ENCODE peak calls at places on chromosomes 16 and 17, in eight cellular contexts. Z, H, W, V, M, D, S and J are unnamed samples. For H3K4me1, the result is how much of the 10 kb centered on the place peaks cover.

GRCh38 chr17:34400301-34400931 is 37.4 kb upstream of the CCL1 start:
- DNase-seq in Z (no peak), H (no peak), W (no peak), V (no peak), M (no peak), D (no peak), S (no peak), J (no peak)

GRCh38 chr17:74862108-74862901 is 2.6 kb upstream of the GRIN2C start:
- DNase-seq in Z (peak), H (peak), W (peak), V (peak), M (peak), D (peak), S (peak), J (peak)

GRCh38 chr17:74994440-74994839 is 7.0 kb downstream of the CDR2L start:
- DNase-seq in Z (no peak), H (no peak), W (no peak), V (no peak), M (no peak), D (no peak), S (no peak), J (no peak)

GRCh38 chr17:59830007-59830630 is 62.6 kb downstream of the TUBD1 start:
- DNase-seq in Z (no peak), H (no peak), W (no peak), V (peak), M (no peak), D (no peak), S (no peak), J (no peak)

GRCh38 chr16:72312862-72313261 is 140.9 kb upstream of the PMFBP1 start:
- DNase-seq in Z (no peak), H (no peak), W (no peak), V (no peak), M (no peak), D (no peak), S (no peak), J (no peak)

GRCh38 chr17:19935169-19935568 is 42.5 kb downstream of the AKAP10 start:
- DNase-seq in Z (no peak), H (no peak), W (no peak), V (no peak), M (no peak), D (no peak), S (no peak), J (no peak)

GRCh38 chr17:47663997-47664941 is 14.6 kb downstream of the KPNB1 start:
- DNase-seq in Z (peak), H (no peak), W (peak), V (no peak), M (no peak), D (peak), S (peak), J (no peak)

GRCh38 chr17:2700491-2701141 is 10.9 kb downstream of the CLUH start:
- DNase-seq in Z (no peak), H (peak), W (peak), V (peak), M (peak), D (no peak), S (peak), J (no peak)

GRCh38 chr17:61410555-61411089 is 11.0 kb downstream of the TBX2 start:
- DNase-seq in Z (peak), H (peak), W (peak), V (peak), M (peak), D (peak), S (peak), J (peak)

GRCh38 chr17:35129973-35130351 is 8.5 kb downstream of the FNDC8 start:
- DNase-seq in Z (no peak), H (no peak), W (no peak), V (no peak), M (no peak), D (no peak), S (no peak), J (no peak)

GRCh38 chr16:81831722-81832126 is 52.6 kb downstream of the PLCG2 start:
- DNase-seq in Z (peak), H (no peak), W (peak), V (peak), M (peak), D (peak), S (peak), J (peak)

GRCh38 chr16:4217246-4218131 is 24.4 kb downstream of the SRL start:
- DNase-seq in Z (peak), H (no peak), W (no peak), V (peak), M (peak), D (no peak), S (no peak), J (peak)

GRCh38 chr17:35947156-35947585 is 3.7 kb upstream of the LYZL6 start:
- DNase-seq in Z (peak), H (no peak), W (peak), V (no peak), M (no peak), D (peak), S (no peak), J (peak)

GRCh38 chr17:76391200-76391715 is 6.8 kb downstream of the SPHK1 start:
- DNase-seq in Z (no peak), H (no peak), W (no peak), V (no peak), M (no peak), D (no peak), S (no peak), J (no peak)

GRCh38 chr17:45640141-45640850 is 143.8 kb upstream of the CRHR1 start:
- DNase-seq in Z (peak), H (peak), W (peak), V (peak), M (peak), D (peak), S (peak), J (peak)

GRCh38 chr17:80826346-80826954 is 165.2 kb upstream of the CHMP6 start:
- DNase-seq in Z (no peak), H (peak), W (no peak), V (peak), M (no peak), D (no peak), S (no peak), J (no peak)

GRCh38 chr17:80455328-80455710 is 21.1 kb downstream of the NPTX1 start:
- DNase-seq in Z (no peak), H (peak), W (peak), V (peak), M (no peak), D (no peak), S (no peak), J (no peak)

GRCh38 chr17:50269477-50270429 is 4.5 kb upstream of the TMEM92 start:
- DNase-seq in Z (peak), H (no peak), W (peak), V (peak), M (peak), D (peak), S (peak), J (peak)

GRCh38 chr17:39863918-39864746 is at the start of gene IKZF3:
- DNase-seq in Z (peak), H (peak), W (peak), V (peak), M (peak), D (peak), S (peak), J (peak)

GRCh38 chr17:39868554-39868942 is 546 bp downstream of the ZPBP2 start:
- DNase-seq in Z (no peak), H (no peak), W (no peak), V (no peak), M (no peak), D (no peak), S (peak), J (no peak)

GRCh38 chr17:39867084-39867890 is 715 bp upstream of the ZPBP2 start:
- DNase-seq in Z (peak), H (no peak), W (no peak), V (no peak), M (no peak), D (no peak), S (peak), J (no peak)

GRCh38 chr17:39867891-39868553 is at the start of gene ZPBP2:
- DNase-seq in Z (no peak), H (peak), W (no peak), V (no peak), M (no peak), D (peak), S (peak), J (no peak)

DNA sequence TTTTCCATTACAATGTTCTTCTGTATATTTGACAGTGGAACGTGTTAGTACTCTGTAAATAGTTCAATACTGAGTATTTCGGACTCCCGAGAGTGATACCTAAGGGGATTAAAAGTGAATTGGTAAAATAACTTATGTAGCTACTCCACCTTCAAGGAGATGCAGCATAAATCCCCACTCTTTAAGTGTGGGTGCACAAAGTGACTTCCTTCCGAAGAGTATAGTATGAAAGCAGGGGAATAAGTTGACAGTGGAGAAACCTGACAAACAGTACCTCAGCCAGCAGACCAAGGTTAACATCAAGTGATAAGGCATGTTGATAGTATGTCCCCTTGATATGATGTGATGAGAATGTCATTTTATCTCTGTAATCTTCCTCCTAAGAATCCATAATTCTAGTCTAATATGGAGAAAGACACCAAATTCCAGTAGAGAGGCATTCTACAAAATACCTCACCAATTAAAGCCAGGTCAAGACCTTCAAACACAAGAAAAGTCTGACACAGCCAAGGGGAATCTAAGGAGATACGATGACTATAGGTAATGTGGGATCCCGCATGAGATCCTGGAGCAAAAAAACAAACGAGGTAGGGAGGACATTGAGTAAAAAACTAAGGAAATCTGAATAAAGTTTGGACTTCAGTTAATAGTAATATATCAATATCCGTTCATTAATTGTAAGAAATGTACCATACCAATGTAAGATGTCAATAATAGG is 1.8 kb upstream of the ZPBP2 start:
- DNase-seq in Z (no peak), H (no peak), W (no peak), V (no peak), M (no peak), D (no peak), S (no peak), J (no peak)
- H3K4me1 ChIP-seq in Z (under half), H (under half), W (under half), V (under half), M (under half), D (under half), S (half or more), J (under half)

GRCh38 chr17:57106836-57107497 is 21.9 kb downstream of the AKAP1 start:
- DNase-seq in Z (no peak), H (no peak), W (no peak), V (no peak), M (no peak), D (no peak), S (no peak), J (no peak)
- TF ChIP-seq CTCF in Z (no peak), H (no peak), W (no peak), V (no peak), M (no peak), D (no peak), S (no peak), J (no peak)

GRCh38 chr16:14634389-14634725 is 1.6 kb downstream of the BFAR start:
- DNase-seq in Z (peak), H (no peak), W (no peak), V (no peak), M (no peak), D (no peak), S (peak), J (no peak)

GRCh38 chr16:14632693-14633569 is at the start of gene BFAR:
- DNase-seq in Z (peak), H (peak), W (peak), V (peak), M (peak), D (peak), S (peak), J (peak)

GRCh38 chr16:14640538-14640937 is 7.8 kb downstream of the BFAR start:
- DNase-seq in Z (peak), H (no peak), W (no peak), V (no peak), M (no peak), D (no peak), S (no peak), J (no peak)

GRCh38 chr16:14629919-14630619 is at the start of gene PARN:
- DNase-seq in Z (peak), H (peak), W (peak), V (peak), M (peak), D (peak), S (peak), J (peak)

GRCh38 chr16:14635394-14636145 is 2.8 kb downstream of the BFAR start:
- DNase-seq in Z (no peak), H (no peak), W (no peak), V (no peak), M (no peak), D (no peak), S (no peak), J (no peak)
- H3K4me1 ChIP-seq in Z (under half), H (under half), W (under half), V (under half), M (half or more), D (under half), S (half or more), J (half or more)

DNA sequence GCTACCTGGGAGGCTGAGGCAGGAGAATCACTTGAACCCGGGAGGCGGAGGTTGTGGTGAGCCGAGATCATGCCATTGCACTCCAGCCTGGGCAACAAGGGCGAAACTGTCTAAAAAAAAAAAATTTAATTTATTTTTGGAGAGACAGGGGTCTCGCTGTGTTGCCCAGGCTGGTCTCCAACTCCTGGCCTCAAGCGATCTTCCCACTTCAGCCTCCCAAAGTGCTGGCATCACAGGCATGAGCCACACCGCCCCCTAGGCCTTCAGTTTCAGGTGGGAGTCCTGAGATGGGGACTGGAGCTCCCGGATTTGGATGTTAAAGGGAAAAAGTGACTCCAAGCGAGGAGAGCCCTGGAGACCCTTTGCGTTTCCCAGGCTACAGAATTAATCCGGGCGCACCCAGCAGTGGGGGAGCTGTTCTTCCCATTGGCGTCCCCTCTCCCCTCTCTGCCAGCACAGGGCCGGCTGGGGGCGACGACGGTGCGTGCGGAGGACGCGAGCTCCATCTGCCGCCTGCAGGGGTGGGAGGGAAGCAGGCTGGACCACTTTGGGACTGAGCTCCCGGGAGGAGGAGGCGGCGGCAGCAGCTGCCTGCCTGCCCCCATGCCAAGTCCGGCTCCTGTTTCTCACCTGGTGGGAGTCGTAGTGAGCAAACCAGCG is 49.3 kb upstream of the USP7 start:
- DNase-seq in Z (no peak), H (peak), W (no peak), V (no peak), M (no peak), D (no peak), S (no peak), J (peak)
- TF ChIP-seq CTCF in Z (no peak), H (no peak), W (no peak), V (no peak), M (peak), D (no peak), S (no peak), J (peak)

GRCh38 chr16:20900299-20901067 is at the start of the genes DCUN1D3 and LYRM1:
- DNase-seq in Z (peak), H (peak), W (peak), V (peak), M (peak), D (peak), S (peak), J (peak)
- H3K4me1 ChIP-seq in Z (under half), H (half or more), W (half or more), V (under half), M (half or more), D (under half), S (half or more), J (half or more)